ENCODE peak calls at places on chromosome 20, in six cellular contexts. E is left cardiac atrium, Z is neural progenitor cell, O is NT2/D1, S is pancreas, W is T-helper 9 cell. Y is an unnamed sample.

GRCh38 chr20:60034231-60035110 is 76.2 kb downstream of the CDH26 start:
- DNase-seq in E (peak), Z (no peak), O (no peak), S (no peak), W (no peak), Y (peak)

GRCh38 chr20:42484790-42485365 is 704.8 kb downstream of the PTPRT start:
- DNase-seq in E (no peak), Z (no peak), O (no peak), S (no peak), W (no peak), Y (peak)

GRCh38 chr20:58056021-58056591 is 172.3 kb downstream of the ANKRD60 start:
- DNase-seq in E (no peak), Z (no peak), O (no peak), S (no peak), W (no peak), Y (no peak)

GRCh38 chr20:22491188-22491500 is 93.2 kb downstream of the FOXA2 start:
- DNase-seq in E (no peak), Z (no peak), O (no peak), S (no peak), W (no peak), Y (no peak)

GRCh38 chr20:45611054-45611453 is 18.5 kb upstream of the WFDC10A start:
- DNase-seq in E (no peak), Z (no peak), O (no peak), S (no peak), W (no peak), Y (no peak)

GRCh38 chr20:46999821-47000465 is 105.3 kb downstream of the EYA2 start:
- DNase-seq in E (no peak), Z (no peak), O (no peak), S (no peak), W (no peak), Y (no peak)

GRCh38 chr20:21507275-21508229 is 6.3 kb downstream of the NKX2-2 start:
- DNase-seq in E (no peak), Z (peak), O (no peak), S (peak), W (no peak), Y (no peak)

GRCh38 chr20:51029963-51030930 is 7.3 kb upstream of the KCNG1 start:
- DNase-seq in E (peak), Z (no peak), O (no peak), S (no peak), W (no peak), Y (no peak)